ENCODE peak calls at places on chromosome 16, in seven cellular contexts. A is activated CD8-positive, alpha-beta memory T cell treated with anti-CD3 and anti-CD28 coated beads, Interleukin-2, amount 50 U/mL, for 4 hours; D is stimulated activated CD4-positive, alpha-beta T cell treated with anti-CD3 and anti-CD28 coated beads, TNF-alpha, amount 100 ng/mL, for 4 hours; M is ascending aorta; F is hippocampal formation; Q is EL; I is activated CD4-positive, alpha-beta T cell treated with anti-CD3 and anti-CD28 coated beads for 1 hour. C is an unnamed sample.

GRCh38 chr16:74607310-74607966 is 524 bp upstream of the GLG1 start:
- DNase-seq in I (no peak), D (no peak), A (no peak), Q (no peak), M (no peak), F (no peak), C (no peak)

GRCh38 chr16:69319381-69319780 is 8.2 kb downstream of the VPS4A start:
- DNase-seq in Q (no peak), D (no peak), A (no peak), I (no peak), F (no peak), M (peak), C (no peak)

GRCh38 chr16:4846503-4846900 is 586 bp downstream of the GLYR1 start:
- DNase-seq in F (no peak), M (peak), A (no peak), D (no peak), Q (peak), I (no peak), C (no peak)

GRCh38 chr16:5025171-5025632 is 8.5 kb downstream of the NAGPA start:
- DNase-seq in D (no peak), Q (no peak), M (no peak), I (no peak), F (peak), A (no peak), C (no peak)

GRCh38 chr16:1491327-1491726 is 1.8 kb upstream of the TELO2 start:
- DNase-seq in A (no peak), I (no peak), Q (no peak), D (no peak), M (no peak), F (no peak), C (no peak)

GRCh38 chr16:23999663-24000062 is 163.9 kb downstream of the PRKCB start:
- DNase-seq in D (no peak), F (no peak), M (no peak), I (no peak), A (no peak), Q (no peak), C (no peak)

GRCh38 chr16:56382901-56383355 is 42.4 kb downstream of the AMFR start:
- DNase-seq in I (no peak), F (no peak), Q (peak), D (no peak), M (no peak), A (no peak), C (no peak)

GRCh38 chr16:4380131-4381063 is 8.7 kb downstream of the VASN start:
- DNase-seq in F (no peak), D (no peak), Q (no peak), I (no peak), M (peak), A (no peak), C (no peak)

GRCh38 chr16:19102187-19102872 is 11.4 kb upstream of the ITPRIPL2 start:
- DNase-seq in Q (peak), M (no peak), D (no peak), F (no peak), I (no peak), A (no peak), C (no peak)

GRCh38 chr16:5041604-5042133 is 7.9 kb upstream of the NAGPA start:
- DNase-seq in I (no peak), A (no peak), Q (peak), D (no peak), F (no peak), M (no peak), C (no peak)

GRCh38 chr16:65153365-65154105 is 31.7 kb upstream of the CDH11 start:
- DNase-seq in Q (no peak), M (no peak), A (no peak), I (no peak), D (no peak), F (no peak), C (no peak)

GRCh38 chr16:57622361-57623250 is 5.8 kb upstream of the ADGRG1 start:
- DNase-seq in I (no peak), A (no peak), F (no peak), Q (no peak), D (no peak), M (no peak), C (no peak)

GRCh38 chr16:70381604-70382342 is 35.1 kb downstream of the DDX19A start:
- DNase-seq in I (no peak), Q (no peak), D (no peak), M (no peak), F (no peak), A (no peak), C (peak)

GRCh38 chr16:53530046-53530445 is 27.0 kb upstream of the AKTIP start:
- DNase-seq in Q (no peak), M (no peak), A (no peak), I (no peak), F (no peak), D (no peak), C (no peak)

GRCh38 chr16:88870608-88871348 is 4.3 kb upstream of the PABPN1L start:
- DNase-seq in I (no peak), Q (no peak), D (no peak), F (no peak), M (no peak), A (no peak), C (no peak)

GRCh38 chr16:87390641-87391323 is 1.4 kb upstream of the MAP1LC3B start:
- DNase-seq in F (no peak), M (no peak), D (no peak), Q (no peak), I (no peak), A (no peak), C (no peak)

GRCh38 chr16:88400186-88400585 is 17.4 kb downstream of the ZNF469 start:
- DNase-seq in M (no peak), A (no peak), Q (no peak), F (no peak), I (no peak), D (no peak), C (no peak)

GRCh38 chr16:56679813-56680212 is 2.5 kb upstream of the MT1X start:
- DNase-seq in M (no peak), D (no peak), A (no peak), F (no peak), I (no peak), Q (no peak), C (no peak)

GRCh38 chr16:2467301-2468141 is 3.6 kb upstream of the NTN3 start:
- DNase-seq in I (no peak), Q (peak), F (peak), A (no peak), M (peak), D (no peak), C (no peak)

GRCh38 chr16:88392616-88393015 is 9.9 kb downstream of the ZNF469 start:
- DNase-seq in M (no peak), I (no peak), D (no peak), F (no peak), Q (no peak), A (no peak), C (no peak)

GRCh38 chr16:49018259-49018931 is 263.2 kb downstream of the CBLN1 start:
- DNase-seq in A (no peak), F (no peak), D (no peak), M (no peak), Q (no peak), I (no peak), C (no peak)

GRCh38 chr16:17446661-17447060 is 24.1 kb downstream of the XYLT1 start:
- DNase-seq in A (no peak), M (no peak), F (no peak), D (no peak), I (no peak), Q (no peak), C (no peak)

GRCh38 chr16:23466162-23466885 is 13.3 kb upstream of the COG7 start:
- DNase-seq in A (no peak), M (no peak), D (no peak), F (no peak), I (no peak), Q (peak), C (no peak)

GRCh38 chr16:74874912-74875311 is 100.3 kb upstream of the FA2H start:
- DNase-seq in A (no peak), Q (no peak), D (no peak), F (no peak), M (no peak), I (no peak), C (no peak)

GRCh38 chr16:15996432-15997109 is 47.2 kb downstream of the ABCC1 start:
- DNase-seq in F (no peak), A (no peak), D (no peak), I (no peak), Q (peak), M (peak), C (no peak)

GRCh38 chr16:57882797-57883196 is 80.5 kb upstream of the KIFC3 start:
- DNase-seq in I (no peak), M (no peak), D (no peak), Q (peak), F (no peak), A (no peak), C (no peak)

GRCh38 chr16:87207509-87207908 is 109.7 kb downstream of the C16orf95 start:
- DNase-seq in I (no peak), F (no peak), M (no peak), Q (peak), D (no peak), A (no peak), C (no peak)

GRCh38 chr16:20320178-20320577 is 7.1 kb downstream of the GP2 start:
- DNase-seq in A (no peak), D (no peak), Q (no peak), M (no peak), F (no peak), I (no peak), C (no peak)

GRCh38 chr16:71426880-71427615 is 14.8 kb downstream of the TLE7 start:
- DNase-seq in M (no peak), A (no peak), F (no peak), Q (no peak), I (no peak), D (no peak), C (no peak)

GRCh38 chr16:13056607-13057006 is 155.2 kb downstream of the SHISA9 start:
- DNase-seq in M (no peak), D (no peak), I (no peak), Q (no peak), A (no peak), F (no peak), C (no peak)

GRCh38 chr16:11258553-11259287 is 2.7 kb upstream of the SOCS1 start:
- DNase-seq in Q (no peak), I (peak), F (peak), A (no peak), D (no peak), M (peak), C (no peak)

GRCh38 chr16:57038151-57038550 is 48.8 kb downstream of the NLRC5 start:
- DNase-seq in A (no peak), M (no peak), F (no peak), I (no peak), D (no peak), Q (peak), C (no peak)

GRCh38 chr16:70416748-70417616 is 21.9 kb downstream of the ST3GAL2 start:
- DNase-seq in F (no peak), Q (no peak), M (no peak), A (no peak), I (no peak), D (no peak), C (no peak)

C was measured in thoracic aorta.